ENCODE peak calls at places on chromosomes 4 and X, in seven cellular contexts. F is GM10248; I is activated gamma-delta T cell treated with anti-CD3 and anti-CD28 coated beads, Interleukin-2, amount 50 U/mL, for 16 hours; R is thoracic aorta; E is gastrocnemius medialis; L is neural crest cell; U is GM23248. M is an unnamed sample.

GRCh38 chr4:73152893-73153292 is 83.4 kb upstream of the COX18 start:
- DNase-seq in F (no peak), I (no peak), R (no peak), E (no peak), L (no peak), U (peak), M (no peak)

GRCh38 chrX:17082831-17083230 is 136.4 kb downstream of the REPS2 start:
- DNase-seq in F (no peak), I (no peak), R (no peak), E (no peak), L (no peak), U (peak), M (no peak)

GRCh38 chrX:9339603-9340569 is 125.0 kb upstream of the TBL1X start:
- DNase-seq in F (no peak), I (no peak), R (no peak), E (no peak), L (no peak), U (peak), M (no peak)

GRCh38 chr4:4853371-4853823 is 6.1 kb upstream of the MSX1 start:
- DNase-seq in F (no peak), I (no peak), R (no peak), E (no peak), L (no peak), U (peak), M (no peak)

GRCh38 chr4:65391382-65391781 is 278.9 kb downstream of the EPHA5 start:
- DNase-seq in F (no peak), I (no peak), R (no peak), E (no peak), L (no peak), U (no peak), M (no peak)

GRCh38 chr4:39898015-39898414 is 79.7 kb downstream of the PDS5A start:
- DNase-seq in F (no peak), I (no peak), R (no peak), E (no peak), L (no peak), U (no peak), M (no peak)

GRCh38 chr4:72974694-72975487 is 94.6 kb downstream of the COX18 start:
- DNase-seq in F (no peak), I (no peak), R (no peak), E (no peak), L (no peak), U (peak), M (peak)

GRCh38 chr4:116796022-116796421 is 289.4 kb downstream of the TRAM1L1 start:
- DNase-seq in F (no peak), I (no peak), R (no peak), E (no peak), L (no peak), U (no peak), M (no peak)

GRCh38 chrX:111009256-111009655 is 86.7 kb upstream of the PAK3 start:
- DNase-seq in F (no peak), I (no peak), R (no peak), E (no peak), L (no peak), U (no peak), M (no peak)

GRCh38 chr4:16140520-16141249 is 56.9 kb upstream of the PROM1 start:
- DNase-seq in F (no peak), I (no peak), R (peak), E (no peak), L (no peak), U (peak), M (peak)

GRCh38 chr4:99653921-99654890 is 3.4 kb downstream of the C4orf54 start:
- DNase-seq in F (no peak), I (no peak), R (no peak), E (no peak), L (no peak), U (no peak), M (peak)

GRCh38 chr4:26715636-26716242 is 131.9 kb downstream of the TBC1D19 start:
- DNase-seq in F (no peak), I (no peak), R (no peak), E (no peak), L (no peak), U (no peak), M (no peak)

GRCh38 chrX:109855501-109855900 is 122.4 kb upstream of the ACSL4 start:
- DNase-seq in F (no peak), I (no peak), R (no peak), E (no peak), L (no peak), U (no peak), M (no peak)

GRCh38 chrX:131366387-131366786 is 77.3 kb upstream of the IGSF1 start:
- DNase-seq in F (no peak), I (no peak), R (no peak), E (no peak), L (no peak), U (no peak), M (no peak)

GRCh38 chrX:40112996-40113395 is 15.2 kb upstream of the BCOR start:
- DNase-seq in F (no peak), I (no peak), R (no peak), E (no peak), L (no peak), U (no peak), M (no peak)

GRCh38 chr4:107853444-107854325 is 29.0 kb downstream of the SGMS2 start:
- DNase-seq in F (no peak), I (no peak), R (no peak), E (no peak), L (no peak), U (peak), M (no peak)

GRCh38 chr4:57055873-57056272 is 54.3 kb downstream of the IGFBP7 start:
- DNase-seq in F (no peak), I (no peak), R (no peak), E (no peak), L (no peak), U (no peak), M (no peak)

GRCh38 chrX:78838709-78839108 is 91.2 kb downstream of the LPAR4 start:
- DNase-seq in F (no peak), I (no peak), R (no peak), E (no peak), L (no peak), U (no peak), M (no peak)

GRCh38 chr4:150799207-150799606 is 215.9 kb downstream of the LRBA start:
- DNase-seq in F (no peak), I (no peak), R (no peak), E (no peak), L (no peak), U (no peak), M (peak)

GRCh38 chr4:87941537-87942392 is 33.7 kb upstream of the SPP1 start:
- DNase-seq in F (no peak), I (no peak), R (no peak), E (no peak), L (no peak), U (no peak), M (no peak)

GRCh38 chrX:17654116-17654515 is 83.2 kb upstream of the SCML1 start:
- DNase-seq in F (no peak), I (peak), R (no peak), E (no peak), L (no peak), U (no peak), M (no peak)

GRCh38 chrX:2397648-2398340 is 103.0 kb downstream of the DHRSX start:
- DNase-seq in F (no peak), I (no peak), R (no peak), E (no peak), L (no peak), U (peak), M (peak)

GRCh38 chrX:136353519-136354095 is 52.8 kb downstream of the ADGRG4 start:
- DNase-seq in F (no peak), I (no peak), R (no peak), E (no peak), L (no peak), U (peak), M (no peak)